ENCODE peak calls at places on chromosomes 16 and 17, in five cellular contexts. One of them, this sample, is unnamed.
A peak's percentile ranks its signal among the peaks of the same experiment; 100 is the strongest.

GRCh38 chr17:50765454-50766221 is 1.7 kb downstream of the ANKRD40CL start:
- DNase-seq in T follicular helper cell: no peak
- DNase-seq in occipital lobe: no peak
- DNase-seq in HS-5: no peak
- DNase-seq in transverse colon: peak; percentile 77
- DNase-seq in this sample: no peak

GRCh38 chr17:63140255-63140654 is 174.2 kb downstream of the TANC2 start:
- DNase-seq in T follicular helper cell: no peak
- DNase-seq in occipital lobe: no peak
- DNase-seq in HS-5: no peak
- DNase-seq in transverse colon: peak; percentile 32
- DNase-seq in this sample: no peak

GRCh38 chr17:82816358-82816757 is 23.5 kb downstream of the ZNF750 start:
- DNase-seq in T follicular helper cell: no peak
- DNase-seq in occipital lobe: no peak
- DNase-seq in HS-5: no peak
- DNase-seq in transverse colon: no peak
- DNase-seq in this sample: no peak

GRCh38 chr17:35376245-35376644 is 2.8 kb upstream of the SLFN11 start:
- DNase-seq in T follicular helper cell: no peak
- DNase-seq in occipital lobe: no peak
- DNase-seq in HS-5: peak; percentile 36
- DNase-seq in transverse colon: no peak
- DNase-seq in this sample: no peak

GRCh38 chr17:42720996-42721583 is 23.8 kb downstream of the EZH1 start:
- DNase-seq in T follicular helper cell: no peak
- DNase-seq in occipital lobe: no peak
- DNase-seq in HS-5: peak; percentile 25
- DNase-seq in transverse colon: no peak
- DNase-seq in this sample: no peak

GRCh38 chr17:56125830-56126819 is 27.1 kb upstream of the ANKFN1 start:
- DNase-seq in T follicular helper cell: no peak
- DNase-seq in occipital lobe: no peak
- DNase-seq in HS-5: peak; percentile 26
- DNase-seq in transverse colon: no peak
- DNase-seq in this sample: no peak

GRCh38 chr17:72338847-72339790 is 218.3 kb downstream of the SOX9 start:
- DNase-seq in T follicular helper cell: no peak
- DNase-seq in occipital lobe: no peak
- DNase-seq in HS-5: peak; percentile 91
- DNase-seq in transverse colon: peak; percentile 17
- DNase-seq in this sample: no peak

GRCh38 chr17:1920948-1921351 is 91.1 kb downstream of the RPA1 start:
- DNase-seq in T follicular helper cell: no peak
- DNase-seq in occipital lobe: peak; percentile 83
- DNase-seq in HS-5: no peak
- DNase-seq in transverse colon: no peak
- DNase-seq in this sample: no peak

GRCh38 chr17:14790518-14790917 is 474.6 kb downstream of the PMP22 start:
- DNase-seq in T follicular helper cell: no peak
- DNase-seq in occipital lobe: no peak
- DNase-seq in HS-5: no peak
- DNase-seq in transverse colon: no peak
- DNase-seq in this sample: no peak

GRCh38 chr17:2797226-2797625 is 988 bp downstream of the RAP1GAP2 start:
- DNase-seq in T follicular helper cell: no peak
- DNase-seq in occipital lobe: no peak
- DNase-seq in HS-5: no peak
- DNase-seq in transverse colon: no peak
- DNase-seq in this sample: no peak

GRCh38 chr16:24409045-24409444 is 130.3 kb upstream of the RBBP6 start:
- DNase-seq in T follicular helper cell: no peak
- DNase-seq in occipital lobe: no peak
- DNase-seq in HS-5: no peak
- DNase-seq in transverse colon: no peak
- DNase-seq in this sample: no peak

GRCh38 chr17:40605301-40605700 is 40.0 kb upstream of the CCR7 start:
- DNase-seq in T follicular helper cell: peak; percentile 39
- DNase-seq in occipital lobe: no peak
- DNase-seq in HS-5: no peak
- DNase-seq in transverse colon: no peak
- DNase-seq in this sample: peak; percentile 54

GRCh38 chr17:78805301-78805700 is 23.2 kb upstream of the CYTH1 start:
- DNase-seq in T follicular helper cell: peak; percentile 72
- DNase-seq in occipital lobe: no peak
- DNase-seq in HS-5: no peak
- DNase-seq in transverse colon: peak; percentile 32
- DNase-seq in this sample: peak; percentile 83

GRCh38 chr16:11258553-11259287 is 2.7 kb upstream of the SOCS1 start:
- DNase-seq in T follicular helper cell: no peak
- DNase-seq in occipital lobe: peak; percentile 7
- DNase-seq in HS-5: no peak
- DNase-seq in transverse colon: peak; percentile 54
- DNase-seq in this sample: no peak

GRCh38 chr17:47717845-47718621 is 15.0 kb upstream of the TBX21 start:
- DNase-seq in T follicular helper cell: no peak
- DNase-seq in occipital lobe: no peak
- DNase-seq in HS-5: no peak
- DNase-seq in transverse colon: no peak
- DNase-seq in this sample: no peak

GRCh38 chr16:87062569-87063442 is 254.4 kb downstream of the C16orf95 start:
- DNase-seq in T follicular helper cell: peak; percentile 7
- DNase-seq in occipital lobe: no peak
- DNase-seq in HS-5: no peak
- DNase-seq in transverse colon: peak; percentile 55
- DNase-seq in this sample: no peak

GRCh38 chr17:38739305-38739704 is 8.8 kb downstream of the PCGF2 start:
- DNase-seq in T follicular helper cell: no peak
- DNase-seq in occipital lobe: no peak
- DNase-seq in HS-5: no peak
- DNase-seq in transverse colon: no peak
- DNase-seq in this sample: no peak

GRCh38 chr16:84662471-84662870 is 14.2 kb downstream of the KLHL36 start:
- DNase-seq in T follicular helper cell: no peak
- DNase-seq in occipital lobe: no peak
- DNase-seq in HS-5: no peak
- DNase-seq in transverse colon: no peak
- DNase-seq in this sample: no peak

GRCh38 chr16:68404736-68405345 is 43.5 kb downstream of the SMPD3 start:
- DNase-seq in T follicular helper cell: no peak
- DNase-seq in occipital lobe: no peak
- DNase-seq in HS-5: no peak
- DNase-seq in transverse colon: no peak
- DNase-seq in this sample: no peak

GRCh38 chr16:62167551-62167950 is 131.3 kb upstream of the CDH8 start:
- DNase-seq in T follicular helper cell: no peak
- DNase-seq in occipital lobe: no peak
- DNase-seq in HS-5: no peak
- DNase-seq in transverse colon: no peak
- DNase-seq in this sample: no peak

GRCh38 chr16:68311316-68311620 is 449 bp downstream of the PRMT7 start:
- DNase-seq in T follicular helper cell: no peak
- DNase-seq in occipital lobe: no peak
- DNase-seq in HS-5: no peak
- DNase-seq in transverse colon: no peak
- DNase-seq in this sample: no peak

GRCh38 chr17:31820691-31821435 is 38.2 kb downstream of the COPRS start:
- DNase-seq in T follicular helper cell: no peak
- DNase-seq in occipital lobe: no peak
- DNase-seq in HS-5: no peak
- DNase-seq in transverse colon: no peak
- DNase-seq in this sample: no peak

GRCh38 chr16:2857451-2858244 is at the start of gene PRSS22:
- DNase-seq in T follicular helper cell: no peak
- DNase-seq in occipital lobe: no peak
- DNase-seq in HS-5: no peak
- DNase-seq in transverse colon: peak; percentile 75
- DNase-seq in this sample: no peak

GRCh38 chr17:62966426-62967110 is 533 bp downstream of the TANC2 start:
- DNase-seq in T follicular helper cell: peak; percentile 54
- DNase-seq in occipital lobe: no peak
- DNase-seq in HS-5: no peak
- DNase-seq in transverse colon: peak; percentile 74
- DNase-seq in this sample: no peak

GRCh38 chr17:21161498-21162393 is 35.0 kb downstream of the DHRS7B start:
- DNase-seq in T follicular helper cell: no peak
- DNase-seq in occipital lobe: no peak
- DNase-seq in HS-5: no peak
- DNase-seq in transverse colon: no peak
- DNase-seq in this sample: no peak

GRCh38 chr16:17312100-17312732 is 158.5 kb downstream of the XYLT1 start:
- DNase-seq in T follicular helper cell: no peak
- DNase-seq in occipital lobe: no peak
- DNase-seq in HS-5: no peak
- DNase-seq in transverse colon: peak; percentile 89
- DNase-seq in this sample: no peak

GRCh38 chr17:43634681-43635125 is 27.0 kb downstream of the MEOX1 start:
- DNase-seq in T follicular helper cell: no peak
- DNase-seq in occipital lobe: no peak
- DNase-seq in HS-5: no peak
- DNase-seq in transverse colon: no peak
- DNase-seq in this sample: no peak

GRCh38 chr16:56576585-56577299 is 11.9 kb downstream of the MT4 start:
- DNase-seq in T follicular helper cell: peak; percentile 81
- DNase-seq in occipital lobe: no peak
- DNase-seq in HS-5: no peak
- DNase-seq in transverse colon: peak; percentile 90
- DNase-seq in this sample: peak; percentile 65

GRCh38 chr16:9260665-9261064 is 169.2 kb downstream of the HAPSTR1 start:
- DNase-seq in T follicular helper cell: no peak
- DNase-seq in occipital lobe: no peak
- DNase-seq in HS-5: no peak
- DNase-seq in transverse colon: peak; percentile 37
- DNase-seq in this sample: no peak

GRCh38 chr16:49469930-49470451 is 96.4 kb downstream of the C16orf78 start:
- DNase-seq in T follicular helper cell: no peak
- DNase-seq in occipital lobe: no peak
- DNase-seq in HS-5: no peak
- DNase-seq in transverse colon: no peak
- DNase-seq in this sample: no peak

GRCh38 chr16:58299757-58300349 is 5.0 kb upstream of the PRSS54 start:
- DNase-seq in T follicular helper cell: no peak
- DNase-seq in occipital lobe: no peak
- DNase-seq in HS-5: no peak
- DNase-seq in transverse colon: peak; percentile 22
- DNase-seq in this sample: no peak

GRCh38 chr17:56910509-56911235 is 3.2 kb downstream of the TRIM25 start:
- DNase-seq in T follicular helper cell: no peak
- DNase-seq in occipital lobe: no peak
- DNase-seq in HS-5: no peak
- DNase-seq in transverse colon: no peak
- DNase-seq in this sample: no peak

GRCh38 chr17:27475070-27475673 is 18.9 kb downstream of the KSR1 start:
- DNase-seq in T follicular helper cell: no peak
- DNase-seq in occipital lobe: no peak
- DNase-seq in HS-5: no peak
- DNase-seq in transverse colon: no peak
- DNase-seq in this sample: no peak

GRCh38 chr17:3983945-3984484 is 19.8 kb upstream of the ATP2A3 start:
- DNase-seq in T follicular helper cell: no peak
- DNase-seq in occipital lobe: no peak
- DNase-seq in HS-5: peak; percentile 19
- DNase-seq in transverse colon: no peak
- DNase-seq in this sample: no peak

GRCh38 chr17:64006361-64007088 is 8.4 kb downstream of the PRR29 start:
- DNase-seq in T follicular helper cell: no peak
- DNase-seq in occipital lobe: no peak
- DNase-seq in HS-5: no peak
- DNase-seq in transverse colon: no peak
- DNase-seq in this sample: no peak

This sample was measured in T-helper 22 cell.